ENCODE peak calls at places on chromosomes 1 and 21, in four cellular contexts. V is AG04449, H is fibroblast of the aortic adventitia, P is heart left ventricle. N is an unnamed sample.

GRCh38 chr1:167479331-167479979 is 38.9 kb downstream of the CD247 start:
- DNase-seq in P (no peak), H (no peak), V (no peak), N (no peak)

GRCh38 chr1:183887826-183888819 is 83.2 kb downstream of the RGL1 start:
- DNase-seq in H (no peak), P (no peak), V (no peak), N (no peak)

GRCh38 chr1:27658951-27659496 is 13.0 kb downstream of the IFI6 start:
- DNase-seq in H (peak), P (no peak), V (no peak), N (no peak)

GRCh38 chr1:225771661-225772322 is 5.8 kb upstream of the SRP9 start:
- DNase-seq in V (no peak), P (no peak), H (no peak), N (no peak)

GRCh38 chr1:47948126-47948525 is 49.1 kb downstream of the TRABD2B start:
- DNase-seq in H (no peak), V (no peak), P (no peak), N (no peak)

GRCh38 chr1:47616036-47616435 is 178.2 kb downstream of the FOXD2 start:
- DNase-seq in V (no peak), P (no peak), H (no peak), N (no peak)

GRCh38 chr21:42089093-42089631 is 18.0 kb downstream of the UMODL1 start:
- DNase-seq in V (no peak), H (no peak), P (peak), N (no peak)

GRCh38 chr21:26916799-26917198 is 50.1 kb downstream of the ADAMTS5 start:
- DNase-seq in V (no peak), H (no peak), P (no peak), N (no peak)

GRCh38 chr1:209870151-209870831 is 42.5 kb downstream of the UTP25 start:
- DNase-seq in H (peak), V (no peak), P (no peak), N (no peak)

GRCh38 chr1:186050360-186050759 is 316.2 kb downstream of the HMCN1 start:
- DNase-seq in H (peak), P (no peak), V (no peak), N (no peak)

GRCh38 chr1:41455479-41456271 is 28.8 kb downstream of the EDN2 start:
- DNase-seq in P (peak), H (peak), V (no peak), N (no peak)

DNA sequence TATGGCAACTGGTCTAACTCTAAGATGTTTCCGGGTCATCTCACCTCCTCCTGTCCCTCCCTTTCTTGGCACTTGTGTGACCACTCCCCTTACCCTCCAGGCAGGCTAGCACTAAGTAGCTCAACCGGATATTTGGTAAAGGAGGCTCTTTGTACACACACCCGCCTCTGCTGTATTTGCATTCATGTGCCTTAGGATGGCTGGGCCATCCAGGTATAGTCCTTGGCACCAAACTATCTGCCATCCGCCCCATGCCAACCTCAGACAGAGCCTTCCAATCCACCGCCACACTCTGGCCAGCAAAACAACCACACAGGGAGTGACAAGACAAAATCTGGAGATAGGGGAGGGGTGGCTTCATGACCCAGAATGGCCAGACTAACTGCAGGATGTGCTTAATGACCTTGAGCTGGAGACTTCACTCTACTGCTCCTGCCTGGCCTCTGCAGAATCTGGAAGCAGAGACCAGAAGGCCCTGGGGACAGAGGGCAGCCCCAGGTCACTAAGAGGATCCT is 59.5 kb downstream of the CDK18 start:
- DNase-seq in V (no peak), P (no peak), H (no peak), N (no peak)
- TF ChIP-seq CTCF in V (no peak), P (no peak), H (no peak), N (no peak)

GRCh38 chr1:18575620-18576019 is 55.0 kb upstream of the PAX7 start:
- DNase-seq in H (no peak), P (peak), V (no peak), N (peak)
- TF ChIP-seq CTCF in H (no peak), P (peak), V (peak), N (peak)

DNA sequence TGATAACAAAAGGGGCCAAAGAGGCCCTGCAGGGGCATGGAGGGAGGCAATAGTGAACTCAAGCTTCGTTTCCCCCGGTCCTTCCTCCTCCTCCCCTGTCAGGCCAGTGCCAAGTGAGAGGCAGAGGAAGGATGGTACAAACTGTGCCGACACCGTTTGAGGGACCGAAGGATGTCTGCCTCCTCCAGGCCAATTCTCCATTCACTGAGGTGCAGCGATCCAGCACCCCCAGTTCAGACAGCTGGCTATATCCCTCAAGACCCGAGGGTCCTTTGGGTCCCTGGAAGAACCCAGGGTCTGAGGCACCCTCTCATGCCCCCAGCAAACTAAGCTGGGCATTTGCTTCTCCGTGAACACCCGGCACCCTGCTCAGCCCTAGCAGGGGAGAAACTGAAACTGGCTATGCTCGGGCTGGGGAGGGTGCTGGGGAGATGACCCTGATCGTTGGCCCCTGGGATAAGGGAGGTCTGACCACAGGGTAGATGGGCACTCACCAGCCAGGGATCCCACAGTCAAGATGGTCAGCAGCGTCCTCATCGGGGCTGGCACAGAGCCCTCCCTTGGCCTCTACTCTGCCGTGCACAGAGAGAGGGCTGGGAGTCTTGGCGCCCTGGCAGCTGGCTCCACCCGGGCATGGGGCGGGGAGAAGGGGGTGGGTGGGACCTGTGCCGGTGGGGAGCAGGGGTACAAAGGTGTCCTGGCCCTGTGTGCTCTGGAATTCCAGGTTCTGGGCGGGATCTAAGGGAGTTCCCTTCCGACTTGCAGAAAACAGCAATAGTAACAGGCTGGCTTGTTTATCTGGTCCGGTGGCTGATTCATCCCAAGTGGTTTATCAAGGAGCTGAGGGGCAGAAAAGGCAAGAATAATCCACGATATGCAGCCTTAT is at the start of gene IL22RA1:
- DNase-seq in P (no peak), V (no peak), H (peak), N (no peak)
- TF ChIP-seq CTCF in P (no peak), V (no peak), H (no peak), N (no peak)

GRCh38 chr1:34057751-34058150 is 107.3 kb downstream of the CSMD2 start:
- DNase-seq in P (peak), V (no peak), H (no peak), N (no peak)
- TF ChIP-seq CTCF in P (no peak), V (no peak), H (no peak), N (no peak)

GRCh38 chr1:155077346-155077745 is 1.3 kb upstream of the EFNA3 start:
- DNase-seq in P (no peak), V (no peak), H (no peak), N (no peak)
- TF ChIP-seq CTCF in P (no peak), V (no peak), H (no peak), N (no peak)

DNA sequence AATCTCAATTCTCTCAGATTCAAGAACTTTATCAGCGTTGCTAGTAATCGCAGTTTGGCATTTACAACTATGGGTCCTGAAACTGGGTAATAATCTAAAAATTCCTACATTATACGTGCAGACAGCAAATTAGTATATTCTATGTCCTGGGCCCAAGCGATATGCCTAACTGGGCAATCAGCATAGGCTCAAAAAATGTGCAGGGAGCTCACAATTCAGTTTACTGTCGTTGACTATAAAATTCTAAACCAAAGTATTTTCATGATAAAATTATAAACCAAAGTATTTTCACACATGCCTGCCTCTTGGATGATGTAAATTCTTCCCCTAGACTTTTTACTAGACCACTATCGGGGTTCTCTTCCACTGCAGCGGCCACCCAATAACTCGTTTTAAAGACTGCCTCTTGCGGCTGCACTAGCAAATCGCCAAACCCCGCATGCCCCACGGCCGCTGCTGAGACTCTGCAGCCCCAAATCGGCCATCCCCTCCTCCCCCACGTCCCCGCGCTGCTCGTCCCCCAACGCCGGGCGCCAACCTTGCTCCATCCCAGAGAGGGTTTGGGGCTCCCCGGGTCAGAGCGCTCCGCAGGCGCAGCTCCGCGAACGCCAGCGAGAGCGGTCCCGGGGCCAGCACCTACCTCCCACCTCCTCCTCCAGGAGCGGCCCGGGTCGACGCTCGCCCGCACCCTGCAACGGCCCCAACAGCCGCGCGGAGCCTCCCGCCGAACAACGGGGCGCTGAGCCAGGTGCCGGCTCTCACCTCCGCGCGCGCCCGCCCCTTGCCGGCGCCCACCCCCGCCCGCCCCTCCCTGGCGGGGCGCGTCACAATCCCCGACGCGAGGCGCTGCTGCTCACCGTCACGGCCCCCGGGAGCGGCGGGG is 506 bp downstream of the SSX2IP start:
- DNase-seq in H (peak), P (peak), V (no peak), N (peak)
- TF ChIP-seq CTCF in H (peak), P (no peak), V (peak), N (peak)

GRCh38 chr1:233627376-233627775 is 13.5 kb downstream of the KCNK1 start:
- DNase-seq in H (no peak), V (no peak), P (no peak), N (no peak)
- TF ChIP-seq CTCF in H (no peak), V (no peak), P (no peak), N (no peak)

GRCh38 chr1:215865060-215865459 is 298.0 kb downstream of the KCTD3 start:
- DNase-seq in P (no peak), V (no peak), H (no peak), N (no peak)

GRCh38 chr1:215860833-215861232 is 293.7 kb downstream of the KCTD3 start:
- DNase-seq in P (no peak), V (no peak), H (no peak), N (no peak)

GRCh38 chr1:215863796-215864195 is 296.7 kb downstream of the KCTD3 start:
- DNase-seq in P (no peak), V (no peak), H (no peak), N (no peak)
- TF ChIP-seq CTCF in P (no peak), V (no peak), H (no peak), N (no peak)

N was measured in neural crest cell.